ENCODE peak calls at places on chromosomes 13 and 19, in four cellular contexts. One of them, this sample, is unnamed.

GRCh38 chr19:43820098-43820860 is 6.8 kb upstream of the ZNF283 start:
- DNase-seq in MM.1S: no peak
- DNase-seq in OCI-LY7: no peak
- DNase-seq in neural progenitor cell: no peak
- DNase-seq in this sample: no peak

GRCh38 chr13:86986448-86986847 is 684.7 kb upstream of the SLITRK5 start:
- DNase-seq in MM.1S: no peak
- DNase-seq in OCI-LY7: no peak
- DNase-seq in neural progenitor cell: peak
- DNase-seq in this sample: no peak

GRCh38 chr13:106028916-106029315 is 506.5 kb downstream of the EFNB2 start:
- DNase-seq in MM.1S: no peak
- DNase-seq in OCI-LY7: no peak
- DNase-seq in neural progenitor cell: no peak
- DNase-seq in this sample: no peak

GRCh38 chr19:7605490-7606222 is 10.0 kb downstream of the CAMSAP3 start:
- DNase-seq in MM.1S: peak
- DNase-seq in OCI-LY7: peak
- DNase-seq in neural progenitor cell: peak
- DNase-seq in this sample: no peak

GRCh38 chr19:46913198-46913851 is 52.5 kb downstream of the ARHGAP35 start:
- DNase-seq in MM.1S: no peak
- DNase-seq in OCI-LY7: no peak
- DNase-seq in neural progenitor cell: no peak
- DNase-seq in this sample: no peak

GRCh38 chr19:6947745-6948144 is 60.4 kb downstream of the ADGRE1 start:
- DNase-seq in MM.1S: no peak
- DNase-seq in OCI-LY7: no peak
- DNase-seq in neural progenitor cell: no peak
- DNase-seq in this sample: no peak

GRCh38 chr19:11446652-11447301 is 11.3 kb downstream of the PRKCSH start:
- DNase-seq in MM.1S: peak
- DNase-seq in OCI-LY7: peak
- DNase-seq in neural progenitor cell: peak
- DNase-seq in this sample: peak

GRCh38 chr13:92097337-92097903 is 699.0 kb downstream of the GPC5 start:
- DNase-seq in MM.1S: no peak
- DNase-seq in OCI-LY7: no peak
- DNase-seq in neural progenitor cell: no peak
- DNase-seq in this sample: peak

GRCh38 chr13:92074658-92075057 is 676.2 kb downstream of the GPC5 start:
- DNase-seq in MM.1S: peak
- DNase-seq in OCI-LY7: peak
- DNase-seq in neural progenitor cell: peak
- DNase-seq in this sample: peak

GRCh38 chr13:30158774-30159445 is 148.4 kb downstream of the KATNAL1 start:
- DNase-seq in MM.1S: no peak
- DNase-seq in OCI-LY7: no peak
- DNase-seq in neural progenitor cell: no peak
- DNase-seq in this sample: no peak

GRCh38 chr13:98942997-98943396 is 34.9 kb downstream of the DOCK9 start:
- DNase-seq in MM.1S: no peak
- DNase-seq in OCI-LY7: no peak
- DNase-seq in neural progenitor cell: no peak
- DNase-seq in this sample: no peak

GRCh38 chr13:52980695-52981094 is 47.9 kb upstream of the OLFM4 start:
- DNase-seq in MM.1S: no peak
- DNase-seq in OCI-LY7: no peak
- DNase-seq in neural progenitor cell: no peak
- DNase-seq in this sample: no peak

GRCh38 chr13:111058796-111059506 is 56.2 kb upstream of the ARHGEF7 start:
- DNase-seq in MM.1S: no peak
- DNase-seq in OCI-LY7: no peak
- DNase-seq in neural progenitor cell: no peak
- DNase-seq in this sample: no peak
- TF ChIP-seq EZH2phosphoT487 in MM.1S: no peak
- TF ChIP-seq EZH2phosphoT487 in OCI-LY7: no peak
- TF ChIP-seq EZH2phosphoT487 in neural progenitor cell: no peak
- TF ChIP-seq EZH2phosphoT487 in this sample: no peak

GRCh38 chr13:74443623-74444022 is 309.4 kb upstream of the KLF12 start:
- DNase-seq in MM.1S: no peak
- DNase-seq in OCI-LY7: no peak
- DNase-seq in neural progenitor cell: no peak
- DNase-seq in this sample: no peak
- H3K27ac ChIP-seq in MM.1S: no peak
- H3K27ac ChIP-seq in OCI-LY7: no peak
- H3K27ac ChIP-seq in neural progenitor cell: no peak
- H3K27ac ChIP-seq in this sample: no peak

GRCh38 chr13:21020176-21020575 is 41.2 kb downstream of the LATS2 start:
- DNase-seq in MM.1S: no peak
- DNase-seq in OCI-LY7: no peak
- DNase-seq in neural progenitor cell: no peak
- DNase-seq in this sample: no peak
- H2AFZ ChIP-seq in MM.1S: no peak
- H2AFZ ChIP-seq in OCI-LY7: no peak
- H2AFZ ChIP-seq in neural progenitor cell: no peak
- H2AFZ ChIP-seq in this sample: no peak

GRCh38 chr13:80363890-80364503 is 23.1 kb upstream of the SPRY2 start:
- DNase-seq in MM.1S: no peak
- DNase-seq in OCI-LY7: peak
- DNase-seq in neural progenitor cell: peak
- DNase-seq in this sample: peak
- TF ChIP-seq EZH2phosphoT487 in MM.1S: no peak
- TF ChIP-seq EZH2phosphoT487 in OCI-LY7: no peak
- TF ChIP-seq EZH2phosphoT487 in neural progenitor cell: no peak
- TF ChIP-seq EZH2phosphoT487 in this sample: no peak